ENCODE peak calls at places on chromosomes 12 and 14, in five cellular contexts. One of them, this sample, is unnamed.
A peak's percentile ranks its signal among the peaks of the same experiment; 100 is the strongest.

GRCh38 chr12:121405211-121405610 is 5.3 kb downstream of the RNF34 start:
- DNase-seq in ureter: no peak
- DNase-seq in NCI-H1092 treated with DMSO at 0.1 percent for 48 hours: no peak
- DNase-seq in hypothalamus: no peak
- DNase-seq in COR-L47: no peak
- DNase-seq in this sample: no peak

GRCh38 chr12:124194521-124195225 is 100.2 kb upstream of the RFLNA start:
- DNase-seq in ureter: no peak
- DNase-seq in NCI-H1092 treated with DMSO at 0.1 percent for 48 hours: no peak
- DNase-seq in hypothalamus: no peak
- DNase-seq in COR-L47: no peak
- DNase-seq in this sample: no peak

GRCh38 chr12:66453111-66453510 is 150.8 kb downstream of the HELB start:
- DNase-seq in ureter: no peak
- DNase-seq in NCI-H1092 treated with DMSO at 0.1 percent for 48 hours: no peak
- DNase-seq in hypothalamus: no peak
- DNase-seq in COR-L47: peak; percentile 86
- DNase-seq in this sample: no peak

GRCh38 chr12:80472912-80473500 is 29.0 kb downstream of the PTPRQ start:
- DNase-seq in ureter: no peak
- DNase-seq in NCI-H1092 treated with DMSO at 0.1 percent for 48 hours: peak; percentile 9
- DNase-seq in hypothalamus: no peak
- DNase-seq in COR-L47: peak; percentile 68
- DNase-seq in this sample: no peak

GRCh38 chr12:113271853-113272561 is 50.7 kb downstream of the TPCN1 start:
- DNase-seq in ureter: peak; percentile 80
- DNase-seq in NCI-H1092 treated with DMSO at 0.1 percent for 48 hours: no peak
- DNase-seq in hypothalamus: peak; percentile 64
- DNase-seq in COR-L47: no peak
- DNase-seq in this sample: no peak

GRCh38 chr12:73266206-73266605 is 994.0 kb downstream of the TRHDE start:
- DNase-seq in ureter: no peak
- DNase-seq in NCI-H1092 treated with DMSO at 0.1 percent for 48 hours: no peak
- DNase-seq in hypothalamus: no peak
- DNase-seq in COR-L47: no peak
- DNase-seq in this sample: no peak

GRCh38 chr12:27657296-27657695 is 39.0 kb upstream of the REP15 start:
- DNase-seq in ureter: no peak
- DNase-seq in NCI-H1092 treated with DMSO at 0.1 percent for 48 hours: no peak
- DNase-seq in hypothalamus: no peak
- DNase-seq in COR-L47: no peak
- DNase-seq in this sample: no peak

GRCh38 chr14:23537351-23538048 is 14.1 kb downstream of the ZFHX2 start:
- DNase-seq in ureter: no peak
- DNase-seq in NCI-H1092 treated with DMSO at 0.1 percent for 48 hours: no peak
- DNase-seq in hypothalamus: no peak
- DNase-seq in COR-L47: no peak
- DNase-seq in this sample: no peak

GRCh38 chr12:10033783-10034381 is 3.4 kb downstream of the CLEC9A start:
- DNase-seq in ureter: no peak
- DNase-seq in NCI-H1092 treated with DMSO at 0.1 percent for 48 hours: no peak
- DNase-seq in hypothalamus: no peak
- DNase-seq in COR-L47: no peak
- DNase-seq in this sample: peak; percentile 6

GRCh38 chr12:6788972-6789905 is at the start of gene CD4:
- DNase-seq in ureter: peak; percentile 78
- DNase-seq in NCI-H1092 treated with DMSO at 0.1 percent for 48 hours: no peak
- DNase-seq in hypothalamus: peak; percentile 37
- DNase-seq in COR-L47: no peak
- DNase-seq in this sample: no peak

GRCh38 chr14:90384543-90384911 is 12.3 kb upstream of the CALM1 start:
- DNase-seq in ureter: no peak
- DNase-seq in NCI-H1092 treated with DMSO at 0.1 percent for 48 hours: peak; percentile 27
- DNase-seq in hypothalamus: no peak
- DNase-seq in COR-L47: no peak
- DNase-seq in this sample: no peak

GRCh38 chr12:45644521-45644920 is 85.0 kb upstream of the ARID2 start:
- DNase-seq in ureter: no peak
- DNase-seq in NCI-H1092 treated with DMSO at 0.1 percent for 48 hours: no peak
- DNase-seq in hypothalamus: no peak
- DNase-seq in COR-L47: no peak
- DNase-seq in this sample: no peak

GRCh38 chr12:22978962-22979361 is 354.0 kb downstream of the ETNK1 start:
- DNase-seq in ureter: no peak
- DNase-seq in NCI-H1092 treated with DMSO at 0.1 percent for 48 hours: no peak
- DNase-seq in hypothalamus: no peak
- DNase-seq in COR-L47: no peak
- DNase-seq in this sample: no peak

GRCh38 chr12:91123236-91123635 is 11.9 kb upstream of the LUM start:
- DNase-seq in ureter: no peak
- DNase-seq in NCI-H1092 treated with DMSO at 0.1 percent for 48 hours: no peak
- DNase-seq in hypothalamus: no peak
- DNase-seq in COR-L47: no peak
- DNase-seq in this sample: no peak

GRCh38 chr12:79522657-79523386 is 167.9 kb downstream of the PAWR start:
- DNase-seq in ureter: no peak
- DNase-seq in NCI-H1092 treated with DMSO at 0.1 percent for 48 hours: no peak
- DNase-seq in hypothalamus: no peak
- DNase-seq in COR-L47: no peak
- DNase-seq in this sample: no peak

GRCh38 chr12:53344824-53345485 is 8.8 kb upstream of the SP7 start:
- DNase-seq in ureter: peak; percentile 84
- DNase-seq in NCI-H1092 treated with DMSO at 0.1 percent for 48 hours: peak; percentile 35
- DNase-seq in hypothalamus: peak; percentile 64
- DNase-seq in COR-L47: peak; percentile 48
- DNase-seq in this sample: peak; percentile 83

GRCh38 chr12:120362516-120363273 is 6.3 kb downstream of the MSI1 start:
- DNase-seq in ureter: no peak
- DNase-seq in NCI-H1092 treated with DMSO at 0.1 percent for 48 hours: peak; percentile 36
- DNase-seq in hypothalamus: no peak
- DNase-seq in COR-L47: no peak
- DNase-seq in this sample: no peak

GRCh38 chr14:100882026-100882967 is 21.2 kb downstream of the RTL1 start:
- DNase-seq in ureter: no peak
- DNase-seq in NCI-H1092 treated with DMSO at 0.1 percent for 48 hours: no peak
- DNase-seq in hypothalamus: no peak
- DNase-seq in COR-L47: no peak
- DNase-seq in this sample: no peak

GRCh38 chr12:120640840-120641833 is 711 bp downstream of the CABP1 start:
- DNase-seq in ureter: no peak
- DNase-seq in NCI-H1092 treated with DMSO at 0.1 percent for 48 hours: no peak
- DNase-seq in hypothalamus: no peak
- DNase-seq in COR-L47: no peak
- DNase-seq in this sample: peak; percentile 72

GRCh38 chr14:68977741-68978549 is 1.2 kb downstream of the ACTN1 start:
- DNase-seq in ureter: peak; percentile 87
- DNase-seq in NCI-H1092 treated with DMSO at 0.1 percent for 48 hours: peak; percentile 66
- DNase-seq in hypothalamus: peak; percentile 11
- DNase-seq in COR-L47: peak; percentile 17
- DNase-seq in this sample: peak; percentile 52

GRCh38 chr12:44127966-44128365 is 292.1 kb downstream of the TMEM117 start:
- DNase-seq in ureter: no peak
- DNase-seq in NCI-H1092 treated with DMSO at 0.1 percent for 48 hours: no peak
- DNase-seq in hypothalamus: no peak
- DNase-seq in COR-L47: no peak
- DNase-seq in this sample: no peak

GRCh38 chr14:32460267-32460666 is 131.2 kb downstream of the AKAP6 start:
- DNase-seq in ureter: no peak
- DNase-seq in NCI-H1092 treated with DMSO at 0.1 percent for 48 hours: no peak
- DNase-seq in hypothalamus: no peak
- DNase-seq in COR-L47: no peak
- DNase-seq in this sample: no peak

GRCh38 chr12:130752692-130753230 is 36.7 kb upstream of the RIMBP2 start:
- DNase-seq in ureter: no peak
- DNase-seq in NCI-H1092 treated with DMSO at 0.1 percent for 48 hours: peak; percentile 36
- DNase-seq in hypothalamus: no peak
- DNase-seq in COR-L47: no peak
- DNase-seq in this sample: no peak

GRCh38 chr14:68741839-68742470 is 50.9 kb downstream of the ZFP36L1 start:
- DNase-seq in ureter: no peak
- DNase-seq in NCI-H1092 treated with DMSO at 0.1 percent for 48 hours: no peak
- DNase-seq in hypothalamus: no peak
- DNase-seq in COR-L47: no peak
- DNase-seq in this sample: peak; percentile 85